ENCODE peak calls at places on chromosome 1, in four cellular contexts. L, S, G and Y are unnamed samples.

GRCh38 chr1:5576111-5577065 is 415.8 kb downstream of the NPHP4 start:
- DNase-seq in S (no peak), L (no peak), G (no peak), Y (no peak)

GRCh38 chr1:17558954-17559617 is 19.6 kb downstream of the ARHGEF10L start:
- DNase-seq in G (no peak), L (no peak), S (no peak), Y (no peak)

GRCh38 chr1:190479537-190479936 is 1.9 kb upstream of the BRINP3 start:
- DNase-seq in G (no peak), S (no peak), L (no peak), Y (no peak)

GRCh38 chr1:179742717-179743678 is at the start of gene FAM163A:
- DNase-seq in S (peak), G (peak), L (no peak), Y (peak)

GRCh38 chr1:203644661-203645510 is 18.3 kb downstream of the ATP2B4 start:
- DNase-seq in L (peak), S (no peak), G (no peak), Y (peak)

GRCh38 chr1:215887618-215888017 is 320.5 kb downstream of the KCTD3 start:
- DNase-seq in S (no peak), G (no peak), L (no peak), Y (no peak)

GRCh38 chr1:8661185-8662110 is 156.0 kb downstream of the RERE start:
- DNase-seq in S (no peak), L (peak), G (peak), Y (peak)

GRCh38 chr1:93078935-93079654 is at the start of gene MTF2:
- DNase-seq in G (peak), S (peak), L (peak), Y (peak)

GRCh38 chr1:172607145-172607544 is 51.8 kb upstream of the FASLG start:
- DNase-seq in G (no peak), S (no peak), L (no peak), Y (no peak)